ENCODE peak calls at places on chromosomes 7 and 10, in ten cellular contexts. F, O, S, C, X, Q, I, H, J and U are unnamed samples.

GRCh38 chr10:79353000-79353406 is 5.7 kb downstream of the PPIF start:
- DNase-seq in F (no peak), O (no peak), S (no peak), C (no peak), X (no peak), Q (no peak), I (no peak), H (no peak), J (no peak), U (no peak)

GRCh38 chr10:74121368-74121767 is 29.3 kb downstream of the AP3M1 start:
- DNase-seq in F (no peak), O (peak; percentile 46), S (peak; percentile 42), C (no peak), X (no peak), Q (no peak), I (no peak), H (no peak), J (no peak), U (no peak)

GRCh38 chr7:79823246-79823951 is 311.2 kb upstream of the GNAI1 start:
- DNase-seq in F (no peak), O (peak; percentile 66), S (no peak), C (no peak), X (peak; percentile 54), Q (no peak), I (no peak), H (no peak), J (no peak), U (no peak)

GRCh38 chr10:119104653-119105024 is 726 bp downstream of the DENND10 start:
- DNase-seq in F (no peak), O (peak; percentile 23), S (peak; percentile 31), C (no peak), X (no peak), Q (no peak), I (no peak), H (no peak), J (no peak), U (no peak)

GRCh38 chr10:73810735-73811465 is 498 bp downstream of the NDST2 start:
- DNase-seq in F (no peak), O (no peak), S (peak; percentile 53), C (peak; percentile 33), X (no peak), Q (peak; percentile 21), I (no peak), H (no peak), J (no peak), U (no peak)

GRCh38 chr10:102300289-102300843 is 55.0 kb downstream of the GBF1 start:
- DNase-seq in F (no peak), O (peak; percentile 84), S (no peak), C (no peak), X (no peak), Q (peak; percentile 44), I (no peak), H (no peak), J (no peak), U (no peak)

GRCh38 chr7:16604054-16604453 is 41.5 kb downstream of the ANKMY2 start:
- DNase-seq in F (no peak), O (no peak), S (no peak), C (no peak), X (no peak), Q (no peak), I (no peak), H (no peak), J (peak; percentile 17), U (no peak)

GRCh38 chr7:131231381-131232220 is 96.1 kb upstream of the MKLN1 start:
- DNase-seq in F (no peak), O (peak; percentile 80), S (peak; percentile 61), C (peak; percentile 46), X (no peak), Q (peak; percentile 47), I (no peak), H (peak; percentile 18), J (peak; percentile 76), U (no peak)

GRCh38 chr10:30494558-30494957 is 60.6 kb downstream of the MAP3K8 start:
- DNase-seq in F (no peak), O (no peak), S (no peak), C (no peak), X (no peak), Q (no peak), I (no peak), H (no peak), J (no peak), U (no peak)

GRCh38 chr7:33040803-33041516 is 21.6 kb downstream of the NT5C3A start:
- DNase-seq in F (no peak), O (peak; percentile 54), S (no peak), C (no peak), X (no peak), Q (peak; percentile 41), I (no peak), H (no peak), J (peak; percentile 56), U (no peak)

GRCh38 chr10:3363316-3364070 is 190.9 kb upstream of the PITRM1 start:
- DNase-seq in F (no peak), O (no peak), S (no peak), C (no peak), X (no peak), Q (no peak), I (no peak), H (no peak), J (no peak), U (no peak)

GRCh38 chr10:93211989-93212388 is 138.3 kb downstream of the CYP26A1 start:
- DNase-seq in F (no peak), O (no peak), S (no peak), C (no peak), X (no peak), Q (no peak), I (no peak), H (no peak), J (no peak), U (no peak)

GRCh38 chr7:51611937-51612336 is 295.3 kb upstream of the COBL start:
- DNase-seq in F (no peak), O (no peak), S (peak; percentile 59), C (no peak), X (no peak), Q (no peak), I (no peak), H (no peak), J (no peak), U (no peak)

GRCh38 chr10:82037076-82037475 is 162.1 kb downstream of the NRG3 start:
- DNase-seq in F (no peak), O (no peak), S (no peak), C (no peak), X (no peak), Q (no peak), I (peak; percentile 92), H (peak; percentile 65), J (no peak), U (no peak)

GRCh38 chr7:1611708-1612241 is 41.9 kb upstream of the PSMG3 start:
- DNase-seq in F (no peak), O (peak; percentile 64), S (peak; percentile 20), C (no peak), X (peak; percentile 63), Q (peak; percentile 84), I (no peak), H (peak; percentile 52), J (no peak), U (no peak)

GRCh38 chr7:1264345-1265280 is 31.9 kb downstream of the UNCX start:
- DNase-seq in F (no peak), O (no peak), S (no peak), C (no peak), X (no peak), Q (no peak), I (no peak), H (no peak), J (no peak), U (no peak)

GRCh38 chr7:151412318-151412717 is 2.5 kb upstream of the WDR86 start:
- DNase-seq in F (no peak), O (no peak), S (no peak), C (no peak), X (no peak), Q (no peak), I (no peak), H (no peak), J (no peak), U (no peak)

GRCh38 chr10:116690356-116691078 is 51.8 kb downstream of the HSPA12A start:
- DNase-seq in F (no peak), O (peak; percentile 18), S (peak; percentile 70), C (no peak), X (no peak), Q (no peak), I (no peak), H (peak; percentile 36), J (no peak), U (no peak)